ENCODE peak calls at places on chromosomes 3 and 15, in nine cellular contexts. One of them, this sample, is unnamed.

GRCh38 chr3:13772321-13772745 is 107.5 kb downstream of the WNT7A start:
- DNase-seq in cardiac muscle cell: no peak
- DNase-seq in hepatocyte: no peak
- DNase-seq in CD8-positive, alpha-beta T cell: no peak
- DNase-seq in kidney: no peak
- DNase-seq in neural progenitor cell: no peak
- DNase-seq in transverse colon: no peak
- DNase-seq in brain microvascular endothelial cell: no peak
- DNase-seq in fibroblast of lung: no peak
- DNase-seq in this sample: no peak

GRCh38 chr3:15055019-15055557 is 10.0 kb downstream of the MRPS25 start:
- DNase-seq in cardiac muscle cell: no peak
- DNase-seq in transverse colon: peak; percentile 17
- DNase-seq in neural progenitor cell: no peak
- DNase-seq in fibroblast of lung: peak; percentile 62
- DNase-seq in brain microvascular endothelial cell: peak; percentile 9
- DNase-seq in hepatocyte: no peak
- DNase-seq in CD8-positive, alpha-beta T cell: peak; percentile 50
- DNase-seq in kidney: no peak
- DNase-seq in this sample: no peak

GRCh38 chr15:92463826-92464225 is 70.1 kb downstream of the ST8SIA2 start:
- DNase-seq in fibroblast of lung: peak; percentile 51
- DNase-seq in kidney: no peak
- DNase-seq in cardiac muscle cell: no peak
- DNase-seq in neural progenitor cell: no peak
- DNase-seq in transverse colon: no peak
- DNase-seq in brain microvascular endothelial cell: no peak
- DNase-seq in CD8-positive, alpha-beta T cell: no peak
- DNase-seq in hepatocyte: no peak
- DNase-seq in this sample: no peak

GRCh38 chr15:31402511-31403056 is 75.9 kb downstream of the KLF13 start:
- DNase-seq in brain microvascular endothelial cell: peak; percentile 81
- DNase-seq in transverse colon: no peak
- DNase-seq in cardiac muscle cell: peak; percentile 59
- DNase-seq in fibroblast of lung: no peak
- DNase-seq in CD8-positive, alpha-beta T cell: no peak
- DNase-seq in kidney: peak; percentile 89
- DNase-seq in neural progenitor cell: no peak
- DNase-seq in hepatocyte: peak; percentile 35
- DNase-seq in this sample: peak; percentile 38

GRCh38 chr3:114144909-114145688 is 33.8 kb downstream of the DRD3 start:
- DNase-seq in fibroblast of lung: peak; percentile 98
- DNase-seq in cardiac muscle cell: no peak
- DNase-seq in neural progenitor cell: no peak
- DNase-seq in kidney: no peak
- DNase-seq in CD8-positive, alpha-beta T cell: no peak
- DNase-seq in hepatocyte: no peak
- DNase-seq in transverse colon: no peak
- DNase-seq in brain microvascular endothelial cell: peak; percentile 94
- DNase-seq in this sample: peak; percentile 49

GRCh38 chr15:64209680-64210334 is 47.0 kb upstream of the PPIB start:
- DNase-seq in hepatocyte: peak; percentile 28
- DNase-seq in kidney: no peak
- DNase-seq in cardiac muscle cell: peak; percentile 35
- DNase-seq in neural progenitor cell: no peak
- DNase-seq in transverse colon: no peak
- DNase-seq in CD8-positive, alpha-beta T cell: no peak
- DNase-seq in fibroblast of lung: peak; percentile 42
- DNase-seq in brain microvascular endothelial cell: peak; percentile 25
- DNase-seq in this sample: no peak

GRCh38 chr15:68829068-68829467 is 8.4 kb upstream of the ANP32A start:
- DNase-seq in kidney: no peak
- DNase-seq in hepatocyte: no peak
- DNase-seq in fibroblast of lung: no peak
- DNase-seq in cardiac muscle cell: peak; percentile 50
- DNase-seq in transverse colon: no peak
- DNase-seq in neural progenitor cell: peak; percentile 33
- DNase-seq in brain microvascular endothelial cell: peak; percentile 13
- DNase-seq in CD8-positive, alpha-beta T cell: peak; percentile 21
- DNase-seq in this sample: no peak

GRCh38 chr15:78960308-78960707 is 15.5 kb upstream of the CTSH start:
- DNase-seq in brain microvascular endothelial cell: no peak
- DNase-seq in kidney: no peak
- DNase-seq in neural progenitor cell: no peak
- DNase-seq in hepatocyte: no peak
- DNase-seq in CD8-positive, alpha-beta T cell: no peak
- DNase-seq in fibroblast of lung: no peak
- DNase-seq in cardiac muscle cell: no peak
- DNase-seq in transverse colon: no peak
- DNase-seq in this sample: no peak

GRCh38 chr3:39147711-39148115 is 5.7 kb downstream of the CSRNP1 start:
- DNase-seq in cardiac muscle cell: no peak
- DNase-seq in transverse colon: peak; percentile 65
- DNase-seq in kidney: peak; percentile 79
- DNase-seq in brain microvascular endothelial cell: peak; percentile 57
- DNase-seq in neural progenitor cell: no peak
- DNase-seq in CD8-positive, alpha-beta T cell: peak; percentile 45
- DNase-seq in fibroblast of lung: peak; percentile 48
- DNase-seq in hepatocyte: peak; percentile 63
- DNase-seq in this sample: no peak

GRCh38 chr3:41682996-41683395 is 278.9 kb downstream of the ULK4 start:
- DNase-seq in hepatocyte: no peak
- DNase-seq in neural progenitor cell: no peak
- DNase-seq in brain microvascular endothelial cell: peak; percentile 86
- DNase-seq in transverse colon: no peak
- DNase-seq in CD8-positive, alpha-beta T cell: no peak
- DNase-seq in cardiac muscle cell: no peak
- DNase-seq in kidney: no peak
- DNase-seq in fibroblast of lung: peak; percentile 96
- DNase-seq in this sample: no peak

GRCh38 chr3:125125822-125126245 is 70.0 kb upstream of the HEG1 start:
- DNase-seq in fibroblast of lung: peak; percentile 100
- DNase-seq in CD8-positive, alpha-beta T cell: no peak
- DNase-seq in cardiac muscle cell: no peak
- DNase-seq in transverse colon: no peak
- DNase-seq in brain microvascular endothelial cell: peak; percentile 93
- DNase-seq in neural progenitor cell: no peak
- DNase-seq in hepatocyte: peak; percentile 57
- DNase-seq in kidney: no peak
- DNase-seq in this sample: peak; percentile 55

GRCh38 chr3:77053769-77054168 is 13.9 kb downstream of the ROBO2 start:
- DNase-seq in fibroblast of lung: no peak
- DNase-seq in brain microvascular endothelial cell: no peak
- DNase-seq in transverse colon: no peak
- DNase-seq in neural progenitor cell: no peak
- DNase-seq in hepatocyte: peak; percentile 15
- DNase-seq in CD8-positive, alpha-beta T cell: no peak
- DNase-seq in kidney: no peak
- DNase-seq in cardiac muscle cell: no peak
- DNase-seq in this sample: no peak

GRCh38 chr3:157305392-157305791 is 131.3 kb upstream of the PTX3 start:
- DNase-seq in hepatocyte: no peak
- DNase-seq in fibroblast of lung: no peak
- DNase-seq in brain microvascular endothelial cell: no peak
- DNase-seq in cardiac muscle cell: no peak
- DNase-seq in CD8-positive, alpha-beta T cell: no peak
- DNase-seq in transverse colon: no peak
- DNase-seq in kidney: no peak
- DNase-seq in neural progenitor cell: no peak
- DNase-seq in this sample: no peak

GRCh38 chr3:183486472-183486871 is 58.1 kb upstream of the MCF2L2 start:
- DNase-seq in transverse colon: no peak
- DNase-seq in neural progenitor cell: no peak
- DNase-seq in hepatocyte: no peak
- DNase-seq in kidney: no peak
- DNase-seq in fibroblast of lung: no peak
- DNase-seq in CD8-positive, alpha-beta T cell: peak; percentile 9
- DNase-seq in brain microvascular endothelial cell: no peak
- DNase-seq in cardiac muscle cell: no peak
- DNase-seq in this sample: no peak

GRCh38 chr3:23916886-23917815 is at the start of the genes NKIRAS1 and RPL15:
- DNase-seq in CD8-positive, alpha-beta T cell: peak; percentile 98
- DNase-seq in fibroblast of lung: peak; percentile 95
- DNase-seq in transverse colon: peak; percentile 98
- DNase-seq in kidney: peak; percentile 99
- DNase-seq in brain microvascular endothelial cell: peak; percentile 96
- DNase-seq in hepatocyte: peak; percentile 98
- DNase-seq in cardiac muscle cell: peak; percentile 98
- DNase-seq in neural progenitor cell: peak; percentile 99
- DNase-seq in this sample: peak; percentile 97
- TF ChIP-seq CTCF in CD8-positive, alpha-beta T cell: peak; percentile 22
- TF ChIP-seq CTCF in fibroblast of lung: peak; percentile 27
- TF ChIP-seq CTCF in transverse colon: peak; percentile 97
- TF ChIP-seq CTCF in kidney: peak; percentile 1
- TF ChIP-seq CTCF in brain microvascular endothelial cell: peak; percentile 61
- TF ChIP-seq CTCF in hepatocyte: peak; percentile 6
- TF ChIP-seq CTCF in cardiac muscle cell: peak; percentile 48
- TF ChIP-seq CTCF in neural progenitor cell: peak; percentile 44
- TF ChIP-seq CTCF in this sample: peak; percentile 33

DNA sequence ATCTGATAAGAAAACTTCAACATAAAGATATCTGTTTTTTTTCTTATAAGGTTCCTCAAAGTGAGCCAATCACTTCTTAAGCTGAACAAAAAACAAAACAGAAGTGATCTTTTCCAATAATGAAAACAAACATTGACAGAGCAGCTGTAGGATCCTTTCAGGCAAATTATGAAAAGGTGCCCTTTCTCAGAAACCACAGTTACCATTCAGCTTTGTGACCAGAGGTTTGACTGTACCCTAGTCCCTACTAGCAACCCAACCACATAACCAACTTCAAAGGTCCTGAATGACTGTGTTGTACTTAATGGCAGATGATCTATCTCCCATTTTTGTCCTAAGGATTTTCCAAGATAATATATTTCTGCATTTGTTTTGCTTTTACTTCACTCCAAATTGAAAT is 39.4 kb upstream of the CCR2 start:
- DNase-seq in kidney: no peak
- DNase-seq in hepatocyte: no peak
- DNase-seq in cardiac muscle cell: no peak
- DNase-seq in transverse colon: no peak
- DNase-seq in CD8-positive, alpha-beta T cell: no peak
- DNase-seq in brain microvascular endothelial cell: no peak
- DNase-seq in fibroblast of lung: no peak
- DNase-seq in neural progenitor cell: no peak
- DNase-seq in this sample: no peak
- H3K27ac ChIP-seq in kidney: no peak overlapping the region
- H3K27ac ChIP-seq in hepatocyte: no peak overlapping the region
- H3K27ac ChIP-seq in cardiac muscle cell: no peak overlapping the region
- H3K27ac ChIP-seq in transverse colon: no peak overlapping the region
- H3K27ac ChIP-seq in CD8-positive, alpha-beta T cell: no peak overlapping the region
- H3K27ac ChIP-seq in brain microvascular endothelial cell: no peak overlapping the region
- H3K27ac ChIP-seq in fibroblast of lung: no peak overlapping the region
- H3K27ac ChIP-seq in neural progenitor cell: no peak overlapping the region
- H3K27ac ChIP-seq in this sample: no peak overlapping the region

DNA sequence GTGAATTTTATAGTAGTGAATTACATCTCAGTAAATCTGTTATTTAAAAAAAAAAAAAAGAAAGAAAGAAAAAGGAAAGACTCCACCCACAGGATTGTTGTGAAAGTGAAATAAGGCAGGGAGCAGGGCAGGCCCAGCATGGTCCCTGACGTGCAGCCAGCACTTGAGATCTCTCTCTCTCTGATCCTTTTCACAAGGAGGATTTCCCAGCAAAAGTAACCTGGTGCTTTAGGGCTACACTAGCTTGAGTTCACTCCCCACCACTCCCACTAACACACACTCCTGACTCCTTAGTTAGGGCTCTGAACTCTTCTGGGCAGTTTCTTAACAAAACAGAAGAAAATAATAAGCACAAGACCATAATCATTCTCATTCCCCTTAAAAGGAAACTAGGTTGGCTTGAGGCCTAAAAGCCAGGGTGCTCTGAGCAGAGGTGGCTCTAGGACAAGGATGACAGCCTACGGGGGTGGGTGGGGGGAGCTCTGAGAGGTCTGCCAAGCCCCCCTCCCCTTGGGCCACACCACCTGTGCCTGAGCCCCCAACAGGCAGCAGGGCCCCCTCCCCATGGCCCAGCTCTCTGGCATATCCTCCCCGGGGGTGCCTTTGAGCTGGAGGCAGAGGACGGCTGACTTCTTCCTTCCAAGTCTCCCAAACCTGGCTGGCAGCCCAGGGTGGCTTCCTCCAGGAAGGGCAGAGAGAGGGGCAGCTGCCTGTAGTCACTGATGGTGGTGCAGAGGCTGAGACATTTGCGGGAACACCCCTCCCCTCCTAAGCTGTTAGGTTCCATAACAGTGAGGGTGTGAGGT is 831 bp downstream of the TMEM40 start:
- DNase-seq in CD8-positive, alpha-beta T cell: no peak
- DNase-seq in cardiac muscle cell: peak; percentile 45
- DNase-seq in transverse colon: no peak
- DNase-seq in brain microvascular endothelial cell: peak; percentile 59
- DNase-seq in neural progenitor cell: no peak
- DNase-seq in fibroblast of lung: peak; percentile 57
- DNase-seq in kidney: peak; percentile 83
- DNase-seq in hepatocyte: peak; percentile 56
- DNase-seq in this sample: peak; percentile 16
- H3K4me3 ChIP-seq in CD8-positive, alpha-beta T cell: no peak overlapping the region
- H3K4me3 ChIP-seq in cardiac muscle cell: no peak overlapping the region
- H3K4me3 ChIP-seq in transverse colon: no peak overlapping the region
- H3K4me3 ChIP-seq in brain microvascular endothelial cell: no peak overlapping the region
- H3K4me3 ChIP-seq in neural progenitor cell: no peak overlapping the region
- H3K4me3 ChIP-seq in fibroblast of lung: no peak overlapping the region
- H3K4me3 ChIP-seq in kidney: no peak overlapping the region
- H3K4me3 ChIP-seq in hepatocyte: no peak overlapping the region
- H3K4me3 ChIP-seq in this sample: no peak overlapping the region

DNA sequence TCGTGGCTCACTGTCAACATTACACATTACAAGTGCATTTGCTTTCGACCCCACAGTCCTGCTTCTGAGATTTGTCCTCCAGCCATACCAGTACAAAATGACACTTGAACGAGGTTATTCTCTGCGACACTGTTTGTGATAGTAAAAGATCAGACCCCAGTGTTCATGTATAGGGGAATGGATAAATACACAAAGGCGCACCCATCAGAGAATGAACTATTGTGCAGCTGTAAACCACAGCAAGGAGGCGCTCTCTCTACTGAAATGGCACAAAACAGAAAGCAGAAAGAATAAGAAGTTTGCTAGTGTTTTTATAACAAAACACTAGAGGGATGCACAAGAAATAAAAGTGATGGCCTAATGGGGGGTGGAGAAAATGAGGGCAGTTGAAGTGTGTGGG is 4.9 kb upstream of the CHSY1 start:
- DNase-seq in transverse colon: no peak
- DNase-seq in brain microvascular endothelial cell: no peak
- DNase-seq in hepatocyte: no peak
- DNase-seq in CD8-positive, alpha-beta T cell: no peak
- DNase-seq in fibroblast of lung: no peak
- DNase-seq in kidney: no peak
- DNase-seq in cardiac muscle cell: no peak
- DNase-seq in neural progenitor cell: no peak
- DNase-seq in this sample: no peak
- TF ChIP-seq CTCF in transverse colon: peak; percentile 23
- TF ChIP-seq CTCF in brain microvascular endothelial cell: peak; percentile 59
- TF ChIP-seq CTCF in hepatocyte: peak; percentile 22
- TF ChIP-seq CTCF in CD8-positive, alpha-beta T cell: no peak
- TF ChIP-seq CTCF in fibroblast of lung: peak; percentile 17
- TF ChIP-seq CTCF in kidney: no peak
- TF ChIP-seq CTCF in cardiac muscle cell: peak; percentile 27
- TF ChIP-seq CTCF in neural progenitor cell: peak; percentile 46
- TF ChIP-seq CTCF in this sample: no peak